ENCODE peak calls at places on chromosomes 12 and 14, in five cellular contexts. M is stimulated activated CD4-positive, alpha-beta T cell treated with anti-CD3 and anti-CD28 coated beads, Interleukin-12 subunit alpha, Interleukin-12 subunit beta, amount 100 ng/mL, for 24 hours; C is amniotic stem cell; Y is midbrain; W is fibroblast of the aortic adventitia. S is an unnamed sample.
A peak's percentile ranks its signal among the peaks of the same experiment; 100 is the strongest.

GRCh38 chr12:132453361-132454133 is 36.4 kb upstream of the FBRSL1 start:
- DNase-seq in Y (no peak), W (no peak), C (no peak), M (no peak), S (no peak)

GRCh38 chr12:102862486-102862885 is 54.6 kb downstream of the PAH start:
- DNase-seq in W (no peak), Y (no peak), C (no peak), M (no peak), S (no peak)

GRCh38 chr14:33686218-33686617 is 264.7 kb downstream of the EGLN3 start:
- DNase-seq in W (peak; percentile 61), Y (no peak), C (no peak), M (no peak), S (no peak)

GRCh38 chr12:12979731-12980259 is 20.3 kb downstream of the HEBP1 start:
- DNase-seq in Y (peak; percentile 23), W (peak; percentile 99), M (no peak), C (peak; percentile 94), S (peak; percentile 79)

GRCh38 chr14:84453541-84453940 is 1076.4 kb upstream of the FLRT2 start:
- DNase-seq in C (no peak), Y (no peak), M (no peak), W (no peak), S (no peak)

GRCh38 chr14:38252066-38252710 is 3.7 kb downstream of the CLEC14A start:
- DNase-seq in M (no peak), C (no peak), Y (no peak), W (no peak), S (no peak)

GRCh38 chr14:93183596-93184317 is 940 bp downstream of the MOAP1 start:
- DNase-seq in W (no peak), Y (no peak), C (no peak), M (no peak), S (no peak)

GRCh38 chr12:92582888-92583287 is 119.9 kb upstream of the PLEKHG7 start:
- DNase-seq in Y (no peak), M (no peak), W (peak; percentile 36), C (no peak), S (no peak)

GRCh38 chr12:132638541-132639408 is 20.2 kb downstream of the P2RX2 start:
- DNase-seq in W (peak; percentile 60), M (no peak), Y (no peak), C (no peak), S (no peak)

GRCh38 chr12:69840727-69841126 is 15.7 kb downstream of the MYRFL start:
- DNase-seq in M (no peak), W (peak; percentile 38), Y (no peak), C (no peak), S (peak; percentile 29)